ENCODE peak calls at places on chromosomes 11 and 22, in five cellular contexts. C, F, B, T and Z are unnamed samples.

GRCh38 chr11:77557553-77557952 is 32.2 kb upstream of the AQP11 start:
- DNase-seq in T (peak; percentile 9), B (no peak), C (no peak), F (no peak), Z (no peak)

GRCh38 chr11:80165763-80166162 is 724.9 kb upstream of the TENM4 start:
- DNase-seq in B (peak; percentile 57), C (no peak), T (no peak), F (no peak), Z (no peak)

GRCh38 chr11:131710511-131710910 is 340.1 kb downstream of the NTM start:
- DNase-seq in T (no peak), F (no peak), C (no peak), B (peak; percentile 82), Z (no peak)

GRCh38 chr11:19769820-19770219 is 57.2 kb downstream of the NAV2 start:
- DNase-seq in F (peak; percentile 84), T (no peak), C (no peak), B (peak; percentile 55), Z (no peak)

GRCh38 chr22:46542011-46542985 is 4.9 kb upstream of the CELSR1 start:
- DNase-seq in T (peak; percentile 82), F (peak; percentile 47), B (peak; percentile 61), C (no peak), Z (peak; percentile 85)

GRCh38 chr11:118635642-118636041 is 28.2 kb downstream of the PHLDB1 start:
- DNase-seq in T (no peak), B (no peak), C (no peak), F (no peak), Z (peak; percentile 41)

GRCh38 chr11:36462321-36462720 is 47.8 kb downstream of the TRAF6 start:
- DNase-seq in T (no peak), F (no peak), B (no peak), C (no peak), Z (no peak)

GRCh38 chr11:15884131-15884530 is 472.2 kb downstream of the SOX6 start:
- DNase-seq in C (no peak), T (no peak), F (no peak), B (no peak), Z (peak; percentile 78)

GRCh38 chr11:6737872-6738466 is 33.8 kb downstream of the OR2AG2 start:
- DNase-seq in B (peak; percentile 53), T (peak; percentile 61), F (no peak), C (no peak), Z (no peak)

GRCh38 chr11:99988105-99988907 is 698.8 kb upstream of the ARHGAP42 start:
- DNase-seq in C (no peak), T (no peak), F (no peak), B (no peak), Z (no peak)

GRCh38 chr11:69516526-69516925 is 35.1 kb downstream of the LINC01488 start:
- DNase-seq in F (no peak), T (no peak), B (no peak), C (no peak), Z (no peak)

GRCh38 chr22:50186181-50186731 is 543 bp downstream of the TRABD start:
- DNase-seq in B (no peak), T (peak; percentile 24), F (peak; percentile 26), C (no peak), Z (peak; percentile 80)
- H3K4me1 ChIP-seq in B (peaks cover 45% of the 10 kb centered on the region), T (peaks cover 32% of the 10 kb centered on the region), F (peaks cover 45% of the 10 kb centered on the region), C (peaks cover 37% of the 10 kb centered on the region), Z (peaks cover 2% of the 10 kb centered on the region)

GRCh38 chr11:60528934-60529333 is 13.7 kb downstream of the MS4A13 start:
- DNase-seq in B (no peak), C (no peak), F (no peak), T (no peak), Z (no peak)
- H3K27ac ChIP-seq in B (no peak overlapping the region), C (no peak overlapping the region), F (no peak overlapping the region), T (no peak overlapping the region), Z (no peak overlapping the region)

GRCh38 chr11:128882451-128882850 is 8.7 kb upstream of the KCNJ5 start:
- DNase-seq in T (no peak), C (no peak), F (no peak), B (no peak), Z (no peak)

GRCh38 chr11:128886401-128887119 is 4.6 kb upstream of the KCNJ5 start:
- DNase-seq in T (peak; percentile 84), C (no peak), F (no peak), B (no peak), Z (no peak)

GRCh38 chr11:128884703-128885338 is 6.3 kb upstream of the KCNJ5 start:
- DNase-seq in T (peak; percentile 82), B (peak; percentile 60), C (no peak), F (peak; percentile 19), Z (no peak)

GRCh38 chr11:128881221-128881620 is 9.9 kb upstream of the KCNJ5 start:
- DNase-seq in C (no peak), T (no peak), F (no peak), B (no peak), Z (no peak)

GRCh38 chr11:128884054-128884453 is 7.1 kb upstream of the KCNJ5 start:
- DNase-seq in B (no peak), T (no peak), F (no peak), C (no peak), Z (no peak)
- H3K27me3 ChIP-seq in B (no peaks in the 10 kb centered on the region), T (no peaks in the 10 kb centered on the region), F (no peaks in the 10 kb centered on the region), C (no peaks in the 10 kb centered on the region), Z (no peaks in the 10 kb centered on the region)

GRCh38 chr11:11978792-11979486 is 29.5 kb downstream of the DKK3 start:
- DNase-seq in C (no peak), T (no peak), B (no peak), F (no peak), Z (peak; percentile 95)
- H3K4me1 ChIP-seq in C (peaks cover 72% of the 10 kb centered on the region), T (peaks cover 39% of the 10 kb centered on the region), B (peaks cover 68% of the 10 kb centered on the region), F (peaks cover 85% of the 10 kb centered on the region), Z (peaks cover 58% of the 10 kb centered on the region)

GRCh38 chr11:13965337-13965736 is 2.8 kb downstream of the SPON1 start:
- DNase-seq in F (no peak), B (no peak), T (peak; percentile 28), C (no peak), Z (no peak)

GRCh38 chr11:13964771-13965074 is 2.2 kb downstream of the SPON1 start:
- DNase-seq in T (no peak), B (no peak), C (no peak), F (no peak), Z (no peak)

GRCh38 chr11:13962562-13963168 is at the start of gene SPON1:
- DNase-seq in F (peak; percentile 85), T (peak; percentile 81), C (no peak), B (peak; percentile 27), Z (peak; percentile 88)

GRCh38 chr11:13963169-13963948 is 836 bp downstream of the SPON1 start:
- DNase-seq in C (no peak), T (peak; percentile 42), F (peak; percentile 83), B (no peak), Z (peak; percentile 43)

GRCh38 chr11:13963949-13964770 is 1.6 kb downstream of the SPON1 start:
- DNase-seq in F (peak; percentile 39), T (peak; percentile 31), B (no peak), C (no peak), Z (peak; percentile 79)
- H3K27ac ChIP-seq in F (no peak overlapping the region), T (no peak overlapping the region), B (no peak overlapping the region), C (peak overlapping the region; percentile 39), Z (no peak overlapping the region)